ENCODE peak calls at places on chromosome 18, in seven cellular contexts. G, Z, B, U, D, E and C are unnamed samples.
A peak's percentile ranks its signal among the peaks of the same experiment; 100 is the strongest.

GRCh38 chr18:40179647-40180175 is 1775.3 kb upstream of the PIK3C3 start:
- DNase-seq in G (no peak), U (no peak), D (no peak), E (no peak), B (no peak), Z (no peak), C (no peak)

GRCh38 chr18:10122116-10122515 is 208.3 kb downstream of the VAPA start:
- DNase-seq in E (no peak), D (no peak), B (no peak), G (no peak), Z (no peak), U (no peak), C (peak; percentile 90)

GRCh38 chr18:35861367-35862114 is 110.9 kb upstream of the RMP24 start:
- DNase-seq in G (no peak), U (peak; percentile 57), D (no peak), Z (no peak), E (no peak), B (peak; percentile 37), C (no peak)

GRCh38 chr18:33116376-33116775 is 324.1 kb downstream of the CCDC178 start:
- DNase-seq in B (no peak), E (peak; percentile 30), D (no peak), G (no peak), Z (peak; percentile 67), U (no peak), C (no peak)

GRCh38 chr18:44742741-44743311 is 62.1 kb downstream of the SETBP1 start:
- DNase-seq in E (no peak), B (peak; percentile 67), G (no peak), Z (no peak), D (peak; percentile 4), U (no peak), C (no peak)

GRCh38 chr18:23237524-23238151 is 102.4 kb downstream of the CABLES1 start:
- DNase-seq in D (no peak), E (peak; percentile 73), B (peak; percentile 53), Z (peak; percentile 88), U (peak; percentile 91), G (peak; percentile 30), C (no peak)

GRCh38 chr18:54086046-54086802 is 138.2 kb downstream of the MBD2 start:
- DNase-seq in Z (no peak), G (no peak), B (no peak), D (no peak), E (no peak), U (peak; percentile 54), C (no peak)

GRCh38 chr18:55588001-55588875 is at the start of gene TCF4:
- DNase-seq in B (peak; percentile 73), G (no peak), U (peak; percentile 46), Z (peak; percentile 79), D (no peak), E (peak; percentile 68), C (peak; percentile 11)

GRCh38 chr18:70499218-70499691 is 210.4 kb downstream of the SOCS6 start:
- DNase-seq in Z (no peak), D (no peak), G (no peak), U (peak; percentile 5), B (no peak), E (no peak), C (no peak)

GRCh38 chr18:58262581-58262980 is 218.6 kb downstream of the NEDD4L start:
- DNase-seq in Z (no peak), E (no peak), G (no peak), D (no peak), U (no peak), B (no peak), C (no peak)

GRCh38 chr18:41992066-41992465 is 37.0 kb downstream of the PIK3C3 start:
- DNase-seq in G (no peak), E (no peak), U (peak; percentile 7), D (no peak), Z (no peak), B (no peak), C (no peak)

GRCh38 chr18:3652380-3653262 is 202.6 kb downstream of the TGIF1 start:
- DNase-seq in B (peak; percentile 58), G (peak; percentile 32), Z (no peak), E (no peak), U (no peak), D (peak; percentile 92), C (peak; percentile 84)
- H3K4me3 ChIP-seq in B (no peak overlapping the region), G (no peak overlapping the region), Z (no peak overlapping the region), E (no peak overlapping the region), U (no peak overlapping the region), D (no peak overlapping the region), C (no peak overlapping the region)

GRCh38 chr18:3885209-3885792 is 435.3 kb downstream of the TGIF1 start:
- DNase-seq in E (no peak), D (no peak), Z (no peak), G (no peak), B (no peak), U (peak; percentile 26), C (no peak)
- TF ChIP-seq CTCF in E (no peak), D (peak; percentile 28), Z (no peak), G (no peak), B (no peak), U (peak; percentile 21), C (peak; percentile 36)

GRCh38 chr18:60895181-60895580 is 438.0 kb upstream of the CDH20 start:
- DNase-seq in E (no peak), G (no peak), D (no peak), U (no peak), Z (no peak), B (no peak), C (no peak)

GRCh38 chr18:60893331-60894114 is 439.7 kb upstream of the CDH20 start:
- DNase-seq in D (no peak), G (no peak), U (no peak), Z (no peak), B (no peak), E (no peak), C (peak; percentile 72)

GRCh38 chr18:60892441-60892840 is 440.8 kb upstream of the CDH20 start:
- DNase-seq in E (no peak), U (no peak), D (no peak), Z (no peak), G (no peak), B (no peak), C (peak; percentile 60)

GRCh38 chr18:60892855-60893254 is 440.4 kb upstream of the CDH20 start:
- DNase-seq in U (no peak), G (no peak), D (no peak), B (no peak), Z (no peak), E (no peak), C (peak; percentile 79)

GRCh38 chr18:60894254-60894945 is 438.8 kb upstream of the CDH20 start:
- DNase-seq in G (no peak), D (no peak), B (no peak), E (no peak), U (no peak), Z (no peak), C (no peak)
- H3K4me3 ChIP-seq in G (no peak overlapping the region), D (no peak overlapping the region), B (no peak overlapping the region), E (no peak overlapping the region), U (no peak overlapping the region), Z (no peak overlapping the region), C (no peak overlapping the region)

DNA sequence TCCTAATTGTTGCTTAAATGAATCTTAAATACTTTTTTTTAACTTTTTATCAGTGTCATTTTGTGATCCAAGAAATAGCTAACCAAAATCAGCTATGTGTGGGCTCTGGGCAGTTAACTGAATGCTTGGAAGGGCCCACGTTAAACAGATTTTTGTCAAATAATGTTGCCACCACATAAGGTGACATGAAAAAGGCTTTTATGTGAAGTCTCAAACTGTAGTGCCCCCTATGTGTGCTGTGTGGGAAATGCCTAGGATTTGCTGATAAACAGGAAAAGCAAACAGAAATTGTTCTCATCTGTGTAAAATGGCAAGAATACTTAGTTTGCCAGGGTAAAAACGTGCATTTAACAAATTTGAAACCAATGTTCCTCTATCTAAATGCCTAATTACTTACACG is 242.2 kb downstream of the ZNF516 start:
- DNase-seq in D (no peak), U (peak; percentile 25), B (no peak), E (no peak), G (no peak), Z (no peak), C (no peak)
- TF ChIP-seq CTCF in D (peak; percentile 46), U (peak; percentile 38), B (peak; percentile 36), E (no peak), G (no peak), Z (no peak), C (peak; percentile 47)

GRCh38 chr18:25518716-25519053 is 166.7 kb upstream of the ZNF521 start:
- DNase-seq in U (peak; percentile 54), Z (no peak), E (no peak), B (no peak), G (no peak), D (no peak), C (no peak)
- H3K4me3 ChIP-seq in U (no peak overlapping the region), Z (no peak overlapping the region), E (no peak overlapping the region), B (no peak overlapping the region), G (no peak overlapping the region), D (no peak overlapping the region), C (no peak overlapping the region)

DNA sequence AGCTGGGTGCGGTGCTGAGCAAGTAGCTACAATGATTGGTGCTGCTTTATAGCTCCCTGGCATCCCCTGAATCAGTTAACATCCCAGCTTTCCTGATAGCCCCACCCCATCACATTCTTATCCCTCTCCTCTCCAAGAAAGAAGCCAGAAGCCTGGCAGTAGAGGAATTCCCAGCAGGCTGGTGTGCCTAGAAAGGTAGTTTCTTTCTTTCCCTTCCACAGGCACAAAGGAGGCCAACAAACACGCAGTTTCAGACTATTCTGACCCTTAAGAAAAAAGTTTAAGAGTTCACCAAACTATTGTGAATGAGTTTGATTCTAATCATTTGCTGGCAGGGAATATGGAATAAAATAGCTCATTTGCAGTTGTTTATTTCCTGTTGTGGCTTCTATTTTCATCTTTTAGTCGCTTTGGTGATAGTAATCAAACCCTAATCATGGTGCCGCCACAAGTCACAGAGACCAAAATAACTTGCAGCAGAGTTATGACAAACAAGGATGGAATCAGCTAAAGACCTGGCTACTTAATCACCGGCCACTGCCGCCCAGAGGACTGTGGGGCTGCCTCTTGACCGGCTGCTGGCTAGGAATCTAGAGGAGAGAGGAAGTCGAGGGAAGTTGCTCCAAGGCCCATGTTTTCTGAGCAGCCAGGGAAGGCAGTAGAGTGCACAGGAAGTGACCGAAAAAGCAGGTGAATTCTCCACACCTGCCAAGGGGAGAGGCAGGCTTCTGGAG is 4.9 kb upstream of the SMAD7 start:
- DNase-seq in B (peak; percentile 78), D (no peak), E (peak; percentile 63), Z (peak; percentile 92), G (peak; percentile 80), U (no peak), C (peak; percentile 79)
- TF ChIP-seq CTCF in B (peak; percentile 13), D (no peak), E (no peak), Z (no peak), G (no peak), U (no peak), C (peak; percentile 17)

GRCh38 chr18:13564579-13564978 is 161.8 kb downstream of the FAM210A start:
- DNase-seq in G (no peak), E (no peak), U (no peak), D (no peak), Z (no peak), B (peak; percentile 76), C (no peak)

GRCh38 chr18:13565228-13565627 is 161.1 kb downstream of the FAM210A start:
- DNase-seq in E (no peak), U (no peak), Z (no peak), G (no peak), B (peak; percentile 63), D (no peak), C (no peak)

GRCh38 chr18:13568443-13569392 is 157.6 kb downstream of the FAM210A start:
- DNase-seq in B (no peak), Z (no peak), U (peak; percentile 88), E (no peak), D (no peak), G (no peak), C (no peak)

GRCh38 chr18:13570216-13570615 is 156.1 kb downstream of the FAM210A start:
- DNase-seq in E (no peak), D (no peak), G (no peak), U (no peak), B (no peak), Z (no peak), C (no peak)

GRCh38 chr18:13566941-13567762 is 159.2 kb downstream of the FAM210A start:
- DNase-seq in D (no peak), Z (no peak), G (peak; percentile 52), B (peak; percentile 27), E (peak; percentile 86), U (peak; percentile 90), C (no peak)
- H3K4me3 ChIP-seq in D (no peak overlapping the region), Z (no peak overlapping the region), G (no peak overlapping the region), B (no peak overlapping the region), E (no peak overlapping the region), U (peak overlapping the region; percentile 66), C (no peak overlapping the region)